ENCODE peak calls at places on chromosomes 5 and 9, in eight cellular contexts. N is gastrocnemius medialis, L is HCT116, Z is adrenal gland, E is A549, D is prostate gland, I is body of pancreas, V is IMR-90. T is an unnamed sample.
A peak's percentile ranks its signal among the peaks of the same experiment; 100 is the strongest.

GRCh38 chr5:67795781-67796477 is 419.6 kb upstream of the PIK3R1 start:
- DNase-seq in E (no peak), I (no peak), L (no peak), Z (no peak), N (no peak), D (no peak), V (no peak), T (no peak)

GRCh38 chr5:157857821-157858526 is 971 bp downstream of the CLINT1 start:
- DNase-seq in N (no peak), V (peak; percentile 21), Z (no peak), I (no peak), L (no peak), D (no peak), E (no peak), T (peak; percentile 84)

GRCh38 chr5:106454651-106455415 is 1215.9 kb downstream of the EFNA5 start:
- DNase-seq in N (no peak), D (no peak), V (peak; percentile 36), Z (no peak), L (peak; percentile 59), E (no peak), I (peak; percentile 5), T (peak; percentile 32)

GRCh38 chr5:85646641-85647040 is 971.1 kb upstream of the COX7C start:
- DNase-seq in I (no peak), V (no peak), D (no peak), E (no peak), L (no peak), Z (no peak), N (no peak), T (no peak)

GRCh38 chr5:60856059-60856458 is 12.0 kb upstream of the ELOVL7 start:
- DNase-seq in N (no peak), I (no peak), Z (no peak), D (no peak), L (no peak), E (no peak), V (peak; percentile 29), T (no peak)

GRCh38 chr5:159345861-159346260 is 15.6 kb upstream of the IL12B start:
- DNase-seq in N (no peak), Z (no peak), L (no peak), V (no peak), I (no peak), E (no peak), D (no peak), T (no peak)

GRCh38 chr5:79105868-79106267 is 5.7 kb upstream of the BHMT start:
- DNase-seq in V (no peak), I (no peak), E (peak; percentile 14), Z (no peak), D (no peak), N (no peak), L (no peak), T (no peak)

GRCh38 chr5:123810253-123810652 is 298.3 kb downstream of the CSNK1G3 start:
- DNase-seq in L (no peak), E (no peak), Z (no peak), V (no peak), N (no peak), I (no peak), D (no peak), T (no peak)

GRCh38 chr5:14204785-14205321 is 61.7 kb downstream of the TRIO start:
- DNase-seq in V (peak; percentile 82), Z (peak; percentile 49), D (peak; percentile 49), N (peak; percentile 47), I (peak; percentile 65), L (no peak), E (peak; percentile 49), T (peak; percentile 73)

GRCh38 chr5:53373420-53374188 is 106.8 kb upstream of the FST start:
- DNase-seq in V (peak; percentile 62), D (no peak), E (no peak), Z (no peak), N (no peak), L (no peak), I (no peak), T (no peak)

GRCh38 chr9:129354498-129354897 is 176.4 kb upstream of the IER5L start:
- DNase-seq in L (no peak), Z (no peak), N (no peak), D (no peak), I (no peak), E (no peak), V (no peak), T (no peak)

GRCh38 chr5:1511037-1511436 is 12.7 kb downstream of the LPCAT1 start:
- DNase-seq in N (peak; percentile 5), L (no peak), E (no peak), D (no peak), V (no peak), Z (no peak), I (peak; percentile 4), T (no peak)

GRCh38 chr5:109485030-109485429 is 75.3 kb upstream of the PJA2 start:
- DNase-seq in Z (peak; percentile 38), E (no peak), N (peak; percentile 44), L (no peak), V (no peak), I (peak; percentile 89), D (peak; percentile 64), T (no peak)

GRCh38 chr9:90555351-90556057 is 87.1 kb downstream of the DIRAS2 start:
- DNase-seq in I (no peak), D (peak; percentile 66), N (no peak), Z (no peak), L (no peak), E (no peak), V (no peak), T (no peak)

GRCh38 chr9:124098141-124098905 is 86.8 kb downstream of the LHX2 start:
- DNase-seq in Z (no peak), N (no peak), E (no peak), D (no peak), V (no peak), L (no peak), I (no peak), T (peak; percentile 78)

GRCh38 chr5:104942735-104943134 is 1380.1 kb upstream of the NUDT12 start:
- DNase-seq in L (no peak), N (no peak), D (no peak), Z (no peak), E (no peak), I (no peak), V (no peak), T (no peak)

GRCh38 chr9:125650271-125650737 is 56.7 kb downstream of the MAPKAP1 start:
- DNase-seq in D (no peak), I (no peak), E (no peak), V (peak; percentile 46), L (no peak), Z (no peak), N (no peak), T (peak; percentile 86)
- H3K4me3 ChIP-seq in D (no peak overlapping the region), I (no peak overlapping the region), E (no peak overlapping the region), V (no peak overlapping the region), L (no peak overlapping the region), Z (no peak overlapping the region), N (no peak overlapping the region), T (no peak overlapping the region)

DNA sequence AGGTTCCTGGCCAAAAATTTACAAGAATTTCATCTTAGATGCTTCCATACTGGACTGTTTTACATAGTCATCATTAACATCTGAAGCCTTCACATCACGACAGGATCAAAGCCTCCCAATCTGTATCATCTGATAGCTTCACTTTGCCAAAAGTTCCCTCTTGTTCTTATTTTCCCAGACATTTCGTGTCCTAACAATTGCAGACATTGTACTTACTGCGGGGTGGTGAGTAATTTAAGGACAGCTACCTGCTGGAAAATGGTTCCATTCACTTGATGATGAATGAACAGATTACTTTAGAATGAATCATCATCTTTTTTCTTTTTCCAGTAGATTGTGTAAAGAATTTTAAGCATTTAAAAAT is 377.1 kb downstream of the KIAA0825 start:
- DNase-seq in N (no peak), E (no peak), L (peak; percentile 62), Z (peak; percentile 15), V (peak; percentile 38), D (no peak), I (no peak), T (no peak)
- TF ChIP-seq POLR2A in N (no peak), E (no peak), L (no peak), Z (no peak), V (no peak), D (no peak), I (no peak), T (no peak)

DNA sequence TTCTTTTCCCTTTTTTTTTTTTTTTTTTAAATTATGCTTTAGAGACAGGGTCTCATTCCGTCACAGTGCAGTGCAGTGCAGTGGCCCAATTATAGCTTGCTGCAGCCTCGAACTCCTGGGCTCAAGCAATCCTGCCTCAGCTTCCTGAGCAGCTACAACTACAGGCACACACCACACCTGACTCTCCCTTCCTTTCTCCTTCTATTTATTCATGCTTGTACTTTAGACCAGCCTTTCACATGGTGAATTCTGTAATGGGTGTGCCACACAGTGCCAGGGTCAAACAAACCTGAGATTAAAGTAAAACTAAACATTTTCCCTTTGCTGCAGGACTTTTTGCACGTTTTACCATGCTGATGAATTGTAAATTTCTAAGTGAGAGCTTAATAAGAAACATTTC is 8.0 kb downstream of the SH3RF2 start:
- DNase-seq in D (no peak), L (no peak), Z (no peak), I (peak; percentile 47), N (no peak), E (no peak), V (no peak), T (no peak)
- H3K4me3 ChIP-seq in D (no peak overlapping the region), L (no peak overlapping the region), Z (no peak overlapping the region), I (no peak overlapping the region), N (no peak overlapping the region), E (no peak overlapping the region), V (no peak overlapping the region), T (no peak overlapping the region)

DNA sequence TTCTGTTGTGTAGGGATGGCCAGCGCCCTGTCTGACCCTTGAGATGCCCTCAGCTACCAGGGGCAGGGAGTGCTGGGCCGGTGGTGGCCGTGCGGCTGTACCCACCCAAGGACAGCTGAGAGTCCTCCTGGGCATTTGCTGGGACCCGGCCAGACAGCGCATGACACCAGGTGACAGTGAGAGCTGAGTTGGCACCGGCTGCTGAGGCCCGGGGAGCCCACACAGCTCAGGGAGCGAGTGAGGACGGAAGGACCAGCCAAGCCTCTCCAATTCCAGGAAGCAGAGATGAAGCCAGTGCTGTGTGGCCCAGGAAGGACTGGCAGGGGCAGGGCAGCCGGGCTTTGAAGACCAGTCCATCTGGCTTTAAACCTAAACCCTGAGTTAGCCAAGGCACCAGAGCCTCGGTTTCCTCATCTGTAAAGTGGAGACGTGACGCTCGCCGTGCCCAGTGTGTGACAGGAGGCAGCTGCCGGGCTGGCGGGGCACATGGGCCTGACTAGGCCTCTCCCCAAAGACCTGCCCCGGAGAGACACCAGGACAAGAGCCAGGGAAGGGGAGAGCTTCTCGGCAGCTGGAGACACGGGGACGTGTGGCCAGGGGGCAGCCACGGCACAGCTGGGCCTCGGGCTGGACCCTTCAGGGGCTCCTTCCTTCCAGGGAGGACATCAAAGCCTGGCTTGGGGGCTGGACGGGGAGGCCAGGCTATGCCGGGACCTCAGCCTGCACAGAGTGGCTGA is 3.0 kb upstream of the AGPAT2 start:
- DNase-seq in I (peak; percentile 61), D (no peak), E (no peak), Z (no peak), V (no peak), N (peak; percentile 96), L (no peak), T (no peak)
- TF ChIP-seq POLR2A in I (peak; percentile 22), D (no peak), E (no peak), Z (no peak), V (no peak), N (peak; percentile 48), L (no peak), T (no peak)

GRCh38 chr9:36401897-36402480 is 1.9 kb upstream of the RNF38 start:
- DNase-seq in L (no peak), N (no peak), V (no peak), E (no peak), D (no peak), Z (no peak), I (peak; percentile 18), T (no peak)
- H3K4me3 ChIP-seq in L (no peak overlapping the region), N (peak overlapping the region; percentile 73), V (no peak overlapping the region), E (no peak overlapping the region), D (no peak overlapping the region), Z (no peak overlapping the region), I (no peak overlapping the region), T (no peak overlapping the region)

GRCh38 chr5:137888875-137889759 is at the start of gene PKD2L2:
- DNase-seq in I (peak; percentile 86), D (peak; percentile 67), L (no peak), N (peak; percentile 82), Z (peak; percentile 89), V (peak; percentile 64), E (peak; percentile 4), T (peak; percentile 94)
- TF ChIP-seq POLR2A in I (peak; percentile 68), D (peak; percentile 51), L (no peak), N (peak; percentile 41), Z (peak; percentile 92), V (no peak), E (peak; percentile 61), T (peak; percentile 96)